ENCODE peak calls at places on chromosome 17, in eight cellular contexts. One of them, this sample, is unnamed.

GRCh38 chr17:32998893-32999240 is 7.2 kb downstream of the SPACA3 start:
- DNase-seq in OCI-LY7: no peak
- DNase-seq in SK-N-SH: no peak
- DNase-seq in PC-3: peak
- DNase-seq in hepatocyte: no peak
- DNase-seq in GM23338: no peak
- DNase-seq in MM.1S: no peak
- DNase-seq in HCT116: peak
- DNase-seq in this sample: no peak

GRCh38 chr17:70099884-70100283 is 24.9 kb downstream of the KCNJ16 start:
- DNase-seq in OCI-LY7: peak
- DNase-seq in SK-N-SH: no peak
- DNase-seq in PC-3: no peak
- DNase-seq in hepatocyte: no peak
- DNase-seq in GM23338: no peak
- DNase-seq in MM.1S: no peak
- DNase-seq in HCT116: no peak
- DNase-seq in this sample: no peak

GRCh38 chr17:73387746-73388577 is 76.2 kb upstream of the CDC42EP4 start:
- DNase-seq in OCI-LY7: no peak
- DNase-seq in SK-N-SH: no peak
- DNase-seq in PC-3: no peak
- DNase-seq in hepatocyte: no peak
- DNase-seq in GM23338: peak
- DNase-seq in MM.1S: no peak
- DNase-seq in HCT116: no peak
- DNase-seq in this sample: no peak

GRCh38 chr17:38508570-38508950 is 80.3 kb downstream of the ARHGAP23 start:
- DNase-seq in OCI-LY7: no peak
- DNase-seq in SK-N-SH: no peak
- DNase-seq in PC-3: no peak
- DNase-seq in hepatocyte: no peak
- DNase-seq in GM23338: peak
- DNase-seq in MM.1S: no peak
- DNase-seq in HCT116: no peak
- DNase-seq in this sample: no peak

GRCh38 chr17:38982858-38983746 is 15.9 kb upstream of the FBXO47 start:
- DNase-seq in OCI-LY7: peak
- DNase-seq in SK-N-SH: peak
- DNase-seq in PC-3: peak
- DNase-seq in hepatocyte: peak
- DNase-seq in GM23338: peak
- DNase-seq in MM.1S: peak
- DNase-seq in HCT116: peak
- DNase-seq in this sample: peak

GRCh38 chr17:36534117-36534880 is at the start of gene MYO19:
- DNase-seq in OCI-LY7: peak
- DNase-seq in SK-N-SH: peak
- DNase-seq in PC-3: peak
- DNase-seq in hepatocyte: peak
- DNase-seq in GM23338: peak
- DNase-seq in MM.1S: peak
- DNase-seq in HCT116: peak
- DNase-seq in this sample: peak

GRCh38 chr17:47698749-47699535 is 5.0 kb downstream of the TBKBP1 start:
- DNase-seq in OCI-LY7: peak
- DNase-seq in SK-N-SH: peak
- DNase-seq in PC-3: peak
- DNase-seq in hepatocyte: peak
- DNase-seq in GM23338: peak
- DNase-seq in MM.1S: peak
- DNase-seq in HCT116: no peak
- DNase-seq in this sample: peak

GRCh38 chr17:36812762-36813161 is 124.5 kb upstream of the LHX1 start:
- DNase-seq in OCI-LY7: no peak
- DNase-seq in SK-N-SH: no peak
- DNase-seq in PC-3: no peak
- DNase-seq in hepatocyte: no peak
- DNase-seq in GM23338: peak
- DNase-seq in MM.1S: no peak
- DNase-seq in HCT116: no peak
- DNase-seq in this sample: peak

GRCh38 chr17:29677139-29677834 is 54.6 kb upstream of the CORO6 start:
- DNase-seq in OCI-LY7: no peak
- DNase-seq in SK-N-SH: no peak
- DNase-seq in PC-3: no peak
- DNase-seq in hepatocyte: no peak
- DNase-seq in GM23338: no peak
- DNase-seq in MM.1S: no peak
- DNase-seq in HCT116: no peak
- DNase-seq in this sample: no peak

GRCh38 chr17:20989481-20989880 is 53.3 kb downstream of the USP22 start:
- DNase-seq in OCI-LY7: no peak
- DNase-seq in SK-N-SH: no peak
- DNase-seq in PC-3: no peak
- DNase-seq in hepatocyte: no peak
- DNase-seq in GM23338: no peak
- DNase-seq in MM.1S: no peak
- DNase-seq in HCT116: no peak
- DNase-seq in this sample: no peak

GRCh38 chr17:77164483-77165030 is 23.8 kb downstream of the SEC14L1 start:
- DNase-seq in OCI-LY7: no peak
- DNase-seq in SK-N-SH: peak
- DNase-seq in PC-3: no peak
- DNase-seq in hepatocyte: no peak
- DNase-seq in GM23338: peak
- DNase-seq in MM.1S: no peak
- DNase-seq in HCT116: no peak
- DNase-seq in this sample: peak

GRCh38 chr17:44960654-44961053 is 7.4 kb downstream of the C1QL1 start:
- DNase-seq in OCI-LY7: no peak
- DNase-seq in SK-N-SH: no peak
- DNase-seq in PC-3: peak
- DNase-seq in hepatocyte: no peak
- DNase-seq in GM23338: no peak
- DNase-seq in MM.1S: no peak
- DNase-seq in HCT116: no peak
- DNase-seq in this sample: no peak

GRCh38 chr17:44628234-44629188 is 27.8 kb upstream of the MEIOC start:
- DNase-seq in OCI-LY7: peak
- DNase-seq in SK-N-SH: no peak
- DNase-seq in PC-3: no peak
- DNase-seq in hepatocyte: peak
- DNase-seq in GM23338: peak
- DNase-seq in MM.1S: no peak
- DNase-seq in HCT116: no peak
- DNase-seq in this sample: peak

DNA sequence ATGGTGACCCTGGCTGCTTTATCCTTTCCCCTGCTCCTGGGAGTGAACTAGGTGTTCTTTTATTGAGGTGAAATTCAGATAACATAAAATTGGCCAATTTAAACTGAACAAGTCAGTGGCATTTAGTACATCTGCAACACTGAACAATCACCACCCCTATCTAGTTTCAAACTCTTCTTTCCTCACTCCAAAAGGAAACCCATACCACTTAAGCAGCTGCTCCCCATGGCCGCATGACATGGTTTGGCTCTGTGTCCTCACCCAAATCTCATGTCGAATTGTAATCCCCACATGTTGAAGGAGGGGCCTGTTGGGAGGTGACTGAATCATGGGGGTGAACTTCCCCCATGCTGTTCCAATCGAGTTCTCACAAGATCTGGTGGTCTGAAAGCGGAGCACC is 154.1 kb downstream of the STX8 start:
- DNase-seq in OCI-LY7: no peak
- DNase-seq in SK-N-SH: no peak
- DNase-seq in PC-3: no peak
- DNase-seq in hepatocyte: no peak
- DNase-seq in GM23338: no peak
- DNase-seq in MM.1S: no peak
- DNase-seq in HCT116: no peak
- DNase-seq in this sample: no peak
- TF ChIP-seq CTCF in OCI-LY7: no peak
- TF ChIP-seq CTCF in SK-N-SH: no peak
- TF ChIP-seq CTCF in PC-3: no peak
- TF ChIP-seq CTCF in hepatocyte: no peak
- TF ChIP-seq CTCF in GM23338: no peak
- TF ChIP-seq CTCF in MM.1S: no peak
- TF ChIP-seq CTCF in HCT116: no peak
- TF ChIP-seq CTCF in this sample: no peak

GRCh38 chr17:76072149-76072858 is at the start of gene SRP68:
- DNase-seq in OCI-LY7: peak
- DNase-seq in SK-N-SH: peak
- DNase-seq in PC-3: peak
- DNase-seq in hepatocyte: peak
- DNase-seq in GM23338: peak
- DNase-seq in MM.1S: peak
- DNase-seq in HCT116: peak
- DNase-seq in this sample: peak

GRCh38 chr17:76075364-76076099 is 951 bp downstream of the GALR2 start:
- DNase-seq in OCI-LY7: no peak
- DNase-seq in SK-N-SH: peak
- DNase-seq in PC-3: no peak
- DNase-seq in hepatocyte: no peak
- DNase-seq in GM23338: peak
- DNase-seq in MM.1S: no peak
- DNase-seq in HCT116: no peak
- DNase-seq in this sample: peak

GRCh38 chr17:76076100-76076764 is 1.7 kb downstream of the GALR2 start:
- DNase-seq in OCI-LY7: no peak
- DNase-seq in SK-N-SH: peak
- DNase-seq in PC-3: no peak
- DNase-seq in hepatocyte: no peak
- DNase-seq in GM23338: peak
- DNase-seq in MM.1S: no peak
- DNase-seq in HCT116: no peak
- DNase-seq in this sample: peak

GRCh38 chr17:76074390-76075363 is at the start of gene GALR2:
- DNase-seq in OCI-LY7: no peak
- DNase-seq in SK-N-SH: peak
- DNase-seq in PC-3: no peak
- DNase-seq in hepatocyte: peak
- DNase-seq in GM23338: peak
- DNase-seq in MM.1S: no peak
- DNase-seq in HCT116: no peak
- DNase-seq in this sample: peak

GRCh38 chr17:76071497-76072148 is 694 bp downstream of the SRP68 start:
- DNase-seq in OCI-LY7: peak
- DNase-seq in SK-N-SH: no peak
- DNase-seq in PC-3: no peak
- DNase-seq in hepatocyte: no peak
- DNase-seq in GM23338: no peak
- DNase-seq in MM.1S: peak
- DNase-seq in HCT116: no peak
- DNase-seq in this sample: no peak
- TF ChIP-seq EZH2phosphoT487 in OCI-LY7: no peak
- TF ChIP-seq EZH2phosphoT487 in SK-N-SH: no peak
- TF ChIP-seq EZH2phosphoT487 in PC-3: no peak
- TF ChIP-seq EZH2phosphoT487 in hepatocyte: no peak
- TF ChIP-seq EZH2phosphoT487 in GM23338: no peak
- TF ChIP-seq EZH2phosphoT487 in MM.1S: no peak
- TF ChIP-seq EZH2phosphoT487 in HCT116: no peak
- TF ChIP-seq EZH2phosphoT487 in this sample: no peak

GRCh38 chr17:51372345-51373004 is 112.1 kb downstream of the UTP18 start:
- DNase-seq in OCI-LY7: peak
- DNase-seq in SK-N-SH: no peak
- DNase-seq in PC-3: peak
- DNase-seq in hepatocyte: peak
- DNase-seq in GM23338: peak
- DNase-seq in MM.1S: peak
- DNase-seq in HCT116: peak
- DNase-seq in this sample: peak

GRCh38 chr17:51366866-51367265 is 106.5 kb downstream of the UTP18 start:
- DNase-seq in OCI-LY7: no peak
- DNase-seq in SK-N-SH: no peak
- DNase-seq in PC-3: no peak
- DNase-seq in hepatocyte: no peak
- DNase-seq in GM23338: no peak
- DNase-seq in MM.1S: no peak
- DNase-seq in HCT116: no peak
- DNase-seq in this sample: no peak

GRCh38 chr17:51374220-51374619 is 113.9 kb downstream of the UTP18 start:
- DNase-seq in OCI-LY7: no peak
- DNase-seq in SK-N-SH: no peak
- DNase-seq in PC-3: no peak
- DNase-seq in hepatocyte: no peak
- DNase-seq in GM23338: peak
- DNase-seq in MM.1S: no peak
- DNase-seq in HCT116: no peak
- DNase-seq in this sample: no peak

GRCh38 chr17:51373489-51374194 is 113.3 kb downstream of the UTP18 start:
- DNase-seq in OCI-LY7: no peak
- DNase-seq in SK-N-SH: no peak
- DNase-seq in PC-3: no peak
- DNase-seq in hepatocyte: no peak
- DNase-seq in GM23338: peak
- DNase-seq in MM.1S: no peak
- DNase-seq in HCT116: no peak
- DNase-seq in this sample: no peak

GRCh38 chr17:51371732-51372151 is 111.4 kb downstream of the UTP18 start:
- DNase-seq in OCI-LY7: peak
- DNase-seq in SK-N-SH: peak
- DNase-seq in PC-3: peak
- DNase-seq in hepatocyte: peak
- DNase-seq in GM23338: peak
- DNase-seq in MM.1S: peak
- DNase-seq in HCT116: peak
- DNase-seq in this sample: peak
- TF ChIP-seq CTCF in OCI-LY7: peak
- TF ChIP-seq CTCF in SK-N-SH: peak
- TF ChIP-seq CTCF in PC-3: peak
- TF ChIP-seq CTCF in hepatocyte: peak
- TF ChIP-seq CTCF in GM23338: peak
- TF ChIP-seq CTCF in MM.1S: peak
- TF ChIP-seq CTCF in HCT116: peak
- TF ChIP-seq CTCF in this sample: peak

GRCh38 chr17:4966844-4967538 is 626 bp downstream of the SPAG7 start:
- DNase-seq in OCI-LY7: peak
- DNase-seq in SK-N-SH: peak
- DNase-seq in PC-3: peak
- DNase-seq in hepatocyte: peak
- DNase-seq in GM23338: peak
- DNase-seq in MM.1S: peak
- DNase-seq in HCT116: peak
- DNase-seq in this sample: peak
- TF ChIP-seq EZH2phosphoT487 in OCI-LY7: no peak
- TF ChIP-seq EZH2phosphoT487 in SK-N-SH: no peak
- TF ChIP-seq EZH2phosphoT487 in PC-3: no peak
- TF ChIP-seq EZH2phosphoT487 in hepatocyte: no peak
- TF ChIP-seq EZH2phosphoT487 in GM23338: no peak
- TF ChIP-seq EZH2phosphoT487 in MM.1S: no peak
- TF ChIP-seq EZH2phosphoT487 in HCT116: no peak
- TF ChIP-seq EZH2phosphoT487 in this sample: no peak